ENCODE peak calls at places on chromosomes 3 and 15, in five cellular contexts. P, A, L, J and R are unnamed samples. For H3K4me1, the result is how much of the 10 kb centered on the place peaks cover.

GRCh38 chr3:178058629-178059028 is 477.6 kb upstream of the KCNMB2 start:
- DNase-seq in P (no peak), A (no peak), L (no peak), J (no peak), R (no peak)

GRCh38 chr15:73270366-73271097 is 98.2 kb downstream of the HCN4 start:
- DNase-seq in P (no peak), A (no peak), L (no peak), J (no peak), R (no peak)

GRCh38 chr3:16740531-16740930 is 135.3 kb upstream of the DAZL start:
- DNase-seq in P (no peak), A (no peak), L (no peak), J (no peak), R (no peak)

GRCh38 chr3:54791552-54792156 is 136.2 kb downstream of the LRTM1 start:
- DNase-seq in P (no peak), A (no peak), L (no peak), J (no peak), R (no peak)

GRCh38 chr15:68335251-68335650 is 57.7 kb downstream of the FEM1B start:
- DNase-seq in P (no peak), A (no peak), L (peak), J (no peak), R (peak)

GRCh38 chr3:155271343-155271613 is 22.2 kb downstream of the STRIT1 start:
- DNase-seq in P (no peak), A (no peak), L (no peak), J (no peak), R (no peak)

GRCh38 chr15:28881600-28881999 is 4.2 kb upstream of the APBA2 start:
- DNase-seq in P (no peak), A (no peak), L (no peak), J (no peak), R (no peak)

GRCh38 chr3:23826382-23827061 is 20.8 kb downstream of the UBE2E1 start:
- DNase-seq in P (no peak), A (no peak), L (peak), J (no peak), R (no peak)

GRCh38 chr15:59174846-59175831 is 31.5 kb upstream of the LDHAL6B start:
- DNase-seq in P (peak), A (peak), L (peak), J (no peak), R (peak)

GRCh38 chr3:138946554-138947302 is at the start of the genes FOXL2 and FOXL2NB:
- DNase-seq in P (peak), A (no peak), L (peak), J (no peak), R (no peak)
- TF ChIP-seq POLR2A in P (peak), A (no peak), L (no peak), J (no peak), R (no peak)

DNA sequence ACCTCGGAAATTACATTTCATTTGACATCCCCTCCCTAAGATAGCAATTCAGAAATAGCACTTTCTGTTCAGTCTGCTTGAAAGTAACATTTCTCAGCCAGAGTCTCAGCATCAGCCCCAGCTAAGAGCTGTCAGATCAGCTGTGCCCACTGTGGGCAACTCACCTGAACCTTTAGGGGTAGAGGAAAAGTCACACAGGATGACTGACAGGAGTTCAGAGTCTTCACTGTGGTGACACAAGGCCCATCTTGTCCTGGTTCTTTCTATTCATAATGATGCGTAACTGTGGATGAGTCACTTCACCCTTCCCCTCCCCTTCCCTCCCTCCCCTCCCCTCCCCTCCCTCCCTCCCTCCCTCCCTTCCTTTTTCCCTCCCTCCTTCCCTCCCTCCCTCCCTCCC is 96.1 kb upstream of the RASGRP1 start:
- DNase-seq in P (no peak), A (no peak), L (no peak), J (no peak), R (no peak)
- H3K4me1 ChIP-seq in P (under half), A (under half), L (under half), J (under half), R (under half)

DNA sequence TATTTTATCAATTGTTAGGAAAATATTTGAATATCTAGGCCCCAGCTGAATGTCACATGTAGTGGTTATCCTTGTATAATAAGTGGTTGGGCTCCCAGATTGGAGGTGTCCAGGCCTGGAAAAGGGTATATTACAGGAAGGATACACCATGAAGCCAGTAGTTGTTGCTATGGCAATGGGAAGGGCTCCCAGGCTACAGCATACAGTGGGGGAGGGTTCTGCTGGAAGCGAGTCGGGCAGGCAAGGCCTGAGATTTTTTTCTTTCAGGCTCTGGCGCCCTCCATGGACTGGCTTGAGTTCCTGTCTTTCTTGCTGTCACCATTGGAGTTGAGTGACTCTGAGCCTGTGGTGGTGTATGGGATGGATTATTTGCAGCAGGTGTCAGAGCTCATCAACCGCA is 8.9 kb downstream of the ECE2 start:
- DNase-seq in P (peak), A (no peak), L (peak), J (no peak), R (peak)
- TF ChIP-seq CTCF in P (no peak), A (no peak), L (peak), J (peak), R (peak)

GRCh38 chr3:150409125-150409526 is 1.0 kb downstream of the TSC22D2 start:
- DNase-seq in P (peak), A (no peak), L (no peak), J (no peak), R (no peak)
- TF ChIP-seq POLR2A in P (no peak), A (no peak), L (no peak), J (no peak), R (no peak)

DNA sequence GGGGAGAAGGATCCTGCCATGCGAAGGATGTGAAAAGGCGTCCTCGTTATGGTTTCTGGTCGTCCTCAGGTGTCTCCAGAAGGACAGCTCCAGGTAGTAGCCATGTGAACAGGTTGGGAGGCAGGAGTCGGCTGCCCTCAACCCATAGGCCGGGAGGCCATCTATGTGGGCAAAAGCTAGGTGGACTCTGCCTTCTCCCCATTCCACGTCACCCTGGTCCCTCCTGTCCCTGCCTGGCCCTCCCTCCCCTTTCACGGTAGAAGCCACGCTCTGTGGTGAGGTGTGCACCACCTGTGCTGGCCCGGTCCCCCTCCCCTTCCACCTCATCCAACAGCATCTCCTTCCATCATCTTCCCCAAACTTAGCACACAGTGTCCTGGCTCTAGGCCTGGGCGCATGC is 16.3 kb downstream of the ITIH3 start:
- DNase-seq in P (no peak), A (no peak), L (no peak), J (no peak), R (peak)
- H3K4me1 ChIP-seq in P (under half), A (under half), L (under half), J (under half), R (under half)